ENCODE peak calls at places on chromosomes 13 and 19, in nine cellular contexts. Z is RPMI7951, W is Daoy, Q is astrocyte of the cerebellum, B is EL, L is hepatic stellate cell, J is cardiac fibroblast, D is lower leg skin, K is substantia nigra. P is an unnamed sample.

GRCh38 chr19:1717200-1717969 is 35.9 kb upstream of the ONECUT3 start:
- DNase-seq in B (no peak), Z (no peak), L (no peak), J (no peak), D (no peak), Q (no peak), K (no peak), W (no peak), P (no peak)

GRCh38 chr13:114140131-114140908 is 7.9 kb upstream of the RASA3 start:
- DNase-seq in B (no peak), K (no peak), W (no peak), Q (no peak), J (no peak), L (no peak), Z (no peak), D (no peak), P (no peak)

GRCh38 chr13:36231236-36231635 is 16.9 kb upstream of the SOHLH2 start:
- DNase-seq in L (no peak), W (no peak), J (no peak), K (no peak), B (no peak), Z (no peak), Q (no peak), D (no peak), P (no peak)

GRCh38 chr19:10283786-10284540 is 2.8 kb upstream of the ICAM4 start:
- DNase-seq in J (no peak), B (no peak), W (no peak), K (no peak), D (no peak), L (no peak), Q (no peak), Z (no peak), P (no peak)

GRCh38 chr19:48738557-48739399 is 1.6 kb downstream of the RASIP1 start:
- DNase-seq in Z (peak; percentile 84), B (peak; percentile 86), L (peak; percentile 86), Q (peak; percentile 35), K (peak; percentile 57), W (peak; percentile 94), D (peak; percentile 88), J (peak; percentile 88), P (peak; percentile 74)

GRCh38 chr13:44249439-44249838 is 124.2 kb upstream of the SERP2 start:
- DNase-seq in Q (peak; percentile 89), W (no peak), B (peak; percentile 48), D (peak; percentile 46), J (peak; percentile 86), K (no peak), Z (peak; percentile 88), L (no peak), P (no peak)

GRCh38 chr19:10603873-10604459 is 16.9 kb upstream of the AP1M2 start:
- DNase-seq in B (no peak), W (no peak), Q (no peak), J (peak; percentile 20), D (no peak), K (no peak), Z (peak; percentile 34), L (peak; percentile 69), P (no peak)

GRCh38 chr13:30307966-30308290 is 577 bp upstream of the KATNAL1 start:
- DNase-seq in W (no peak), Z (no peak), D (no peak), Q (no peak), K (no peak), B (no peak), J (no peak), L (no peak), P (no peak)

GRCh38 chr19:7287716-7288115 is 6.5 kb downstream of the INSR start:
- DNase-seq in W (peak; percentile 60), B (peak; percentile 47), Z (peak; percentile 70), L (no peak), J (no peak), D (no peak), Q (peak; percentile 29), K (no peak), P (no peak)

GRCh38 chr13:50156140-50156539 is 140.9 kb downstream of the KCNRG start:
- DNase-seq in Z (peak; percentile 53), Q (peak; percentile 43), K (no peak), L (no peak), B (peak; percentile 41), D (no peak), W (peak; percentile 12), J (peak; percentile 49), P (no peak)

GRCh38 chr19:5679289-5680082 is 830 bp downstream of the MICOS13 start:
- DNase-seq in B (no peak), J (no peak), Z (no peak), Q (no peak), L (no peak), D (no peak), W (no peak), K (no peak), P (no peak)

GRCh38 chr13:76723551-76724232 is 162.5 kb downstream of the KCTD12 start:
- DNase-seq in W (peak; percentile 55), K (peak; percentile 5), J (peak; percentile 84), Z (peak; percentile 78), D (peak; percentile 30), Q (peak; percentile 75), L (peak; percentile 3), B (peak; percentile 85), P (no peak)

GRCh38 chr19:7832009-7832408 is 2.0 kb downstream of the EVI5L start:
- DNase-seq in B (no peak), J (no peak), D (no peak), Z (no peak), W (no peak), L (no peak), Q (no peak), K (no peak), P (no peak)

GRCh38 chr13:79749985-79750551 is 269.1 kb downstream of the NDFIP2 start:
- DNase-seq in Z (peak; percentile 76), Q (peak; percentile 95), L (peak; percentile 45), D (peak; percentile 75), B (peak; percentile 95), W (peak; percentile 81), K (no peak), J (peak; percentile 99), P (no peak)

GRCh38 chr19:13195678-13196077 is 45.5 kb downstream of the IER2 start:
- DNase-seq in J (no peak), W (no peak), L (no peak), B (no peak), Z (no peak), Q (no peak), D (no peak), K (no peak), P (no peak)

GRCh38 chr19:58562126-58563033 is 4.0 kb upstream of the UBE2M start:
- DNase-seq in L (no peak), K (no peak), Z (peak; percentile 35), Q (no peak), W (peak; percentile 63), J (peak; percentile 46), B (peak; percentile 37), D (no peak), P (no peak)

GRCh38 chr19:5292453-5292842 is 48.2 kb downstream of the PTPRS start:
- DNase-seq in W (no peak), K (peak; percentile 43), Z (no peak), J (peak; percentile 56), B (no peak), Q (no peak), D (no peak), L (peak; percentile 78), P (no peak)

GRCh38 chr19:51440846-51441409 is 17.3 kb downstream of the SIGLEC8 start:
- DNase-seq in L (no peak), B (no peak), Q (no peak), J (no peak), K (no peak), W (peak; percentile 81), D (no peak), Z (peak; percentile 49), P (no peak)

GRCh38 chr13:27605610-27606200 is 14.6 kb downstream of the LNX2 start:
- DNase-seq in B (no peak), J (peak; percentile 46), Z (no peak), W (no peak), L (no peak), Q (no peak), K (no peak), D (no peak), P (no peak)

GRCh38 chr13:98927954-98928927 is 49.6 kb downstream of the DOCK9 start:
- DNase-seq in L (no peak), Q (no peak), D (peak; percentile 69), Z (no peak), B (peak; percentile 39), K (no peak), W (no peak), J (peak; percentile 93), P (no peak)

P was measured in keratinocyte.